ENCODE peak calls at places on chromosomes 7 and 10, in four cellular contexts. One of them, this sample, is unnamed.

GRCh38 chr7:40219917-40220316 is 85.1 kb downstream of the SUGCT start:
- DNase-seq in astrocyte of the spinal cord: peak
- DNase-seq in NB4: no peak
- DNase-seq in HFF-Myc: peak
- DNase-seq in this sample: no peak

GRCh38 chr7:40239755-40240303 is 105.0 kb downstream of the SUGCT start:
- DNase-seq in NB4: no peak
- DNase-seq in astrocyte of the spinal cord: no peak
- DNase-seq in HFF-Myc: no peak
- DNase-seq in this sample: no peak

GRCh38 chr7:65846008-65846570 is 26.8 kb upstream of the VKORC1L1 start:
- DNase-seq in NB4: no peak
- DNase-seq in astrocyte of the spinal cord: no peak
- DNase-seq in HFF-Myc: no peak
- DNase-seq in this sample: no peak

GRCh38 chr7:26046150-26046549 is 105.8 kb upstream of the NFE2L3 start:
- DNase-seq in HFF-Myc: no peak
- DNase-seq in astrocyte of the spinal cord: no peak
- DNase-seq in NB4: no peak
- DNase-seq in this sample: no peak

GRCh38 chr10:122981066-122981464 is 864 bp downstream of the PSTK start:
- DNase-seq in HFF-Myc: no peak
- DNase-seq in astrocyte of the spinal cord: peak
- DNase-seq in NB4: peak
- DNase-seq in this sample: no peak

GRCh38 chr7:4226166-4226857 is 455.8 kb upstream of the FOXK1 start:
- DNase-seq in HFF-Myc: no peak
- DNase-seq in astrocyte of the spinal cord: no peak
- DNase-seq in NB4: peak
- DNase-seq in this sample: no peak

GRCh38 chr7:104061652-104062051 is 72.2 kb upstream of the RELN start:
- DNase-seq in HFF-Myc: no peak
- DNase-seq in NB4: no peak
- DNase-seq in astrocyte of the spinal cord: no peak
- DNase-seq in this sample: no peak

GRCh38 chr10:22481687-22482539 is 136.6 kb downstream of the SPAG6 start:
- DNase-seq in HFF-Myc: no peak
- DNase-seq in NB4: no peak
- DNase-seq in astrocyte of the spinal cord: no peak
- DNase-seq in this sample: no peak

GRCh38 chr7:122535086-122535485 is 163.8 kb downstream of the RNF133 start:
- DNase-seq in NB4: no peak
- DNase-seq in astrocyte of the spinal cord: no peak
- DNase-seq in HFF-Myc: no peak
- DNase-seq in this sample: no peak

GRCh38 chr10:84613336-84614021 is 285.1 kb downstream of the CCSER2 start:
- DNase-seq in HFF-Myc: no peak
- DNase-seq in NB4: peak
- DNase-seq in astrocyte of the spinal cord: peak
- DNase-seq in this sample: peak

GRCh38 chr10:125283191-125283590 is 122.8 kb upstream of the CTBP2 start:
- DNase-seq in NB4: peak
- DNase-seq in astrocyte of the spinal cord: no peak
- DNase-seq in HFF-Myc: no peak
- DNase-seq in this sample: no peak
- TF ChIP-seq CTCF in NB4: no peak
- TF ChIP-seq CTCF in astrocyte of the spinal cord: no peak
- TF ChIP-seq CTCF in HFF-Myc: no peak
- TF ChIP-seq CTCF in this sample: no peak

DNA sequence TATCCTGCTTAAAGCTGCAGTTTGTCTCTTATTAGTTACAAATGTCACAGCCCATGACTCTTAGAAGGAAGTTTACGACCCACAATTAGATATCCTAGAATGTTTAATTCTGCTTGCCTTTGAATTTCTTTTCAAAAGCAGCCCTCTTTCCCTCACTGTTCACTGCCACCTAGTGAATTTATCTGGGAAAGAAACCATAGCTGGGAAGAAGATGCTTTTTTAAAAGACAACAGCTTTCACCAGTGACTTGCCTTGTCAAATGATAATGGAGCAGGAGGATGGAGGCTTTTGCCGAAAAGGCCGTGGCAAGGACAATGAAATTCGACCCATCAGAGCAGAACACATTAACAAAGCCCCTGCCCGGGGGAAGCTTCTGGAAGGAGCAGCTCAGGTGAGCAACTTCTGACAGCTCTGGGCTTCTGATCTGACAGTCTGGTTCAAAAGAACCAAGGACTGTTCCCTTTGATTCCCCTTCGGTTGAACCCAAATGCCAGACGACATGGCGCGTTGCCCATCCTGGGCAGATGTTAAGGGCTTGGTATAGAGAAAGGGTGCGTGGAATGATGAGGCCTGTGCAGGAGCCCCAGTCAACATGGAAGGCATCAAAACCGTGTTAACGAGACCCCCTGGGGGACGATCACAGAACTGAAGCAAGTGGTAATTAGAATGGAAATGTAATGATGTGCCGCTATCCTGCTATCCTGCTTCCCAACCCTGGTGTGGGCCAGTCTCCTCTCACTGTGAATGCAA is 236.8 kb downstream of the FRMD4A start:
- DNase-seq in astrocyte of the spinal cord: peak
- DNase-seq in HFF-Myc: no peak
- DNase-seq in NB4: no peak
- DNase-seq in this sample: peak
- TF ChIP-seq CTCF in astrocyte of the spinal cord: peak
- TF ChIP-seq CTCF in HFF-Myc: peak
- TF ChIP-seq CTCF in NB4: no peak
- TF ChIP-seq CTCF in this sample: peak

DNA sequence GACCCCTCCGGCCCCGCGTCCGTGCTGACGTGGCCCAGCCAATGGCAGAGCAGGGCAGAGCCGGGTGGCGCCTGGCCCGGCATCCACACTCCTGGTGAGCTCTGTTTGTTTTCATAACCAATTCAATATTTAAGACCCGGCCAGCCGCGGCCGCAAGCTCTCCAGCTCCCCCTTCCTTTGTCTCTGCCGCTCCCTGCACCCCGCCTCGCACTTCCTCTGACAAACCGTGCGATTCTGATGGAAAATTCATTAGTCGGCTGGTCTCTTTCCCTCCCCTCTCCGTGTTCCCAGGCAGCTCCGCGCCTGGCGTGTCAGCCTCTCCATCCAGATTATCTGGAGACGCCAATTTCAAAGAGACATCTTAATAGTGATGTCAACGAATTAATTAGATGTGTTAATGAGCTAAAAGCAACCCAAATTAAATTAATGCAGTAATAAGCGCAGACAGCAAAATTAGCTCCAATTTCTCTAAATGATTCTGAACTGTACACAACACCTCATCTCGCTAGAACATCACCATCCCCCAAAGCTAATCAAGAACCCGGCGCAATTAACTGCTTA is 55.3 kb downstream of the MICALL2 start:
- DNase-seq in astrocyte of the spinal cord: peak
- DNase-seq in NB4: peak
- DNase-seq in HFF-Myc: no peak
- DNase-seq in this sample: no peak
- TF ChIP-seq CTCF in astrocyte of the spinal cord: peak
- TF ChIP-seq CTCF in NB4: peak
- TF ChIP-seq CTCF in HFF-Myc: no peak
- TF ChIP-seq CTCF in this sample: no peak

GRCh38 chr10:14244801-14245211 is 85.9 kb downstream of the FRMD4A start:
- DNase-seq in HFF-Myc: peak
- DNase-seq in NB4: peak
- DNase-seq in astrocyte of the spinal cord: peak
- DNase-seq in this sample: no peak

GRCh38 chr10:14244147-14244546 is 86.6 kb downstream of the FRMD4A start:
- DNase-seq in astrocyte of the spinal cord: no peak
- DNase-seq in HFF-Myc: no peak
- DNase-seq in NB4: peak
- DNase-seq in this sample: no peak

GRCh38 chr10:14241196-14241595 is 89.5 kb downstream of the FRMD4A start:
- DNase-seq in NB4: no peak
- DNase-seq in HFF-Myc: no peak
- DNase-seq in astrocyte of the spinal cord: no peak
- DNase-seq in this sample: no peak

GRCh38 chr10:14236341-14236740 is 94.4 kb downstream of the FRMD4A start:
- DNase-seq in NB4: no peak
- DNase-seq in HFF-Myc: no peak
- DNase-seq in astrocyte of the spinal cord: no peak
- DNase-seq in this sample: no peak

GRCh38 chr10:14240253-14241189 is 90.2 kb downstream of the FRMD4A start:
- DNase-seq in HFF-Myc: no peak
- DNase-seq in astrocyte of the spinal cord: no peak
- DNase-seq in NB4: no peak
- DNase-seq in this sample: no peak
- TF ChIP-seq CTCF in HFF-Myc: no peak
- TF ChIP-seq CTCF in astrocyte of the spinal cord: no peak
- TF ChIP-seq CTCF in NB4: no peak
- TF ChIP-seq CTCF in this sample: peak

GRCh38 chr10:111933937-111934336 is 249.6 kb downstream of the GPAM start:
- DNase-seq in astrocyte of the spinal cord: no peak
- DNase-seq in NB4: no peak
- DNase-seq in HFF-Myc: no peak
- DNase-seq in this sample: no peak
- TF ChIP-seq CTCF in astrocyte of the spinal cord: no peak
- TF ChIP-seq CTCF in NB4: peak
- TF ChIP-seq CTCF in HFF-Myc: no peak
- TF ChIP-seq CTCF in this sample: peak